ENCODE peak calls at places on chromosomes 6 and 20, in four cellular contexts. R is caudate nucleus, S is body of pancreas, Q is thoracic aorta. U is an unnamed sample.

GRCh38 chr20:37528442-37529213 is 952 bp upstream of the BLCAP start:
- DNase-seq in S (no peak), Q (no peak), R (no peak), U (no peak)

GRCh38 chr6:134663800-134664535 is 285.9 kb downstream of the ALDH8A1 start:
- DNase-seq in Q (no peak), S (no peak), R (no peak), U (no peak)

GRCh38 chr6:144106206-144106605 is 10.8 kb upstream of the SF3B5 start:
- DNase-seq in S (no peak), Q (no peak), R (no peak), U (no peak)

GRCh38 chr6:88517737-88518136 is 351.6 kb upstream of the CNR1 start:
- DNase-seq in S (no peak), Q (no peak), R (no peak), U (no peak)

GRCh38 chr6:31070711-31071197 is 41.6 kb downstream of the C6orf15 start:
- DNase-seq in Q (no peak), S (peak; percentile 57), R (peak; percentile 8), U (no peak)

GRCh38 chr20:11581271-11581670 is 336.4 kb upstream of the BTBD3 start:
- DNase-seq in Q (no peak), R (no peak), S (no peak), U (no peak)

GRCh38 chr20:32465092-32465900 is 107.2 kb downstream of the ASXL1 start:
- DNase-seq in R (no peak), Q (no peak), S (peak; percentile 84), U (no peak)

GRCh38 chr6:169722362-169723199 is 1.7 kb downstream of the PHF10 start:
- DNase-seq in R (no peak), Q (no peak), S (peak; percentile 53), U (no peak)

GRCh38 chr20:4064118-4064962 is 49.0 kb upstream of the RNF24 start:
- DNase-seq in Q (peak; percentile 74), S (peak; percentile 93), R (no peak), U (no peak)

GRCh38 chr20:43183526-43183925 is 6.2 kb downstream of the PTPRT start:
- DNase-seq in Q (no peak), S (no peak), R (no peak), U (no peak)

GRCh38 chr6:98041072-98041471 is 758.1 kb upstream of the MMS22L start:
- DNase-seq in Q (no peak), R (no peak), S (no peak), U (no peak)

GRCh38 chr6:73579389-73579788 is 58.6 kb upstream of the EEF1A1 start:
- DNase-seq in S (no peak), Q (no peak), R (peak; percentile 7), U (no peak)

GRCh38 chr6:12112540-12113189 is 100.6 kb downstream of the HIVEP1 start:
- DNase-seq in S (no peak), R (no peak), Q (no peak), U (no peak)

GRCh38 chr6:77880501-77880900 is 227.7 kb downstream of the MEI4 start:
- DNase-seq in R (no peak), S (no peak), Q (no peak), U (no peak)

GRCh38 chr6:43771210-43771857 is 1.3 kb downstream of the VEGFA start:
- DNase-seq in R (no peak), Q (no peak), S (peak; percentile 84), U (no peak)

GRCh38 chr6:63426844-63427243 is 107.1 kb upstream of the LGSN start:
- DNase-seq in S (peak; percentile 60), Q (no peak), R (no peak), U (no peak)

GRCh38 chr20:37163832-37164554 is 15.1 kb upstream of the RPN2 start:
- DNase-seq in R (no peak), S (no peak), Q (no peak), U (no peak)

GRCh38 chr20:11941593-11942261 is 24.0 kb downstream of the BTBD3 start:
- DNase-seq in S (no peak), R (no peak), Q (no peak), U (no peak)

GRCh38 chr20:16747291-16747811 is 807 bp upstream of the OTOR start:
- DNase-seq in Q (no peak), S (no peak), R (no peak), U (no peak)

GRCh38 chr6:9851541-9852380 is 563.1 kb downstream of the TFAP2A start:
- DNase-seq in R (no peak), Q (no peak), S (no peak), U (peak; percentile 64)

GRCh38 chr6:154382707-154383106 is 26.1 kb upstream of the IPCEF1 start:
- DNase-seq in Q (no peak), R (no peak), S (no peak), U (no peak)

GRCh38 chr6:105596284-105596755 is 193.4 kb upstream of the PREP start:
- DNase-seq in Q (no peak), S (no peak), R (no peak), U (peak; percentile 93)

GRCh38 chr6:137715589-137716045 is 151.4 kb upstream of the TNFAIP3 start:
- DNase-seq in Q (no peak), S (no peak), R (no peak), U (no peak)

GRCh38 chr6:34546551-34547321 is 9.4 kb downstream of the SPDEF start:
- DNase-seq in Q (no peak), R (no peak), S (peak; percentile 84), U (no peak)

GRCh38 chr20:36919715-36920333 is 31.7 kb downstream of the SAMHD1 start:
- DNase-seq in Q (no peak), S (no peak), R (no peak), U (no peak)

GRCh38 chr20:49323622-49324238 is 45.9 kb upstream of the ZNFX1 start:
- DNase-seq in Q (no peak), S (no peak), R (no peak), U (no peak)

GRCh38 chr6:143806282-143807102 is 36.6 kb upstream of the LTV1 start:
- DNase-seq in Q (no peak), R (no peak), S (no peak), U (no peak)

GRCh38 chr20:5090191-5090590 is 29.6 kb downstream of the PCNA start:
- DNase-seq in S (no peak), R (no peak), Q (no peak), U (no peak)

GRCh38 chr6:170091639-170092579 is 199.0 kb downstream of the DLL1 start:
- DNase-seq in S (no peak), R (no peak), Q (no peak), U (no peak)

GRCh38 chr6:70381436-70381786 is 31.9 kb upstream of the FAM135A start:
- DNase-seq in Q (no peak), R (no peak), S (no peak), U (no peak)

GRCh38 chr20:42857446-42857845 is 332.3 kb downstream of the PTPRT start:
- DNase-seq in Q (no peak), R (no peak), S (no peak), U (no peak)

GRCh38 chr20:35451295-35451694 is 4.1 kb upstream of the CEP250 start:
- DNase-seq in Q (no peak), S (no peak), R (no peak), U (peak; percentile 89)

GRCh38 chr6:42742116-42742894 is 3.6 kb downstream of the TBCC start:
- DNase-seq in R (no peak), Q (no peak), S (peak; percentile 10), U (peak; percentile 56)

GRCh38 chr20:38128691-38129090 is 36.4 kb downstream of the TGM2 start:
- DNase-seq in S (no peak), R (no peak), Q (no peak), U (no peak)

GRCh38 chr20:53512076-53512475 is 81.6 kb downstream of the ZNF217 start:
- DNase-seq in Q (no peak), R (no peak), S (no peak), U (no peak)

DNA sequence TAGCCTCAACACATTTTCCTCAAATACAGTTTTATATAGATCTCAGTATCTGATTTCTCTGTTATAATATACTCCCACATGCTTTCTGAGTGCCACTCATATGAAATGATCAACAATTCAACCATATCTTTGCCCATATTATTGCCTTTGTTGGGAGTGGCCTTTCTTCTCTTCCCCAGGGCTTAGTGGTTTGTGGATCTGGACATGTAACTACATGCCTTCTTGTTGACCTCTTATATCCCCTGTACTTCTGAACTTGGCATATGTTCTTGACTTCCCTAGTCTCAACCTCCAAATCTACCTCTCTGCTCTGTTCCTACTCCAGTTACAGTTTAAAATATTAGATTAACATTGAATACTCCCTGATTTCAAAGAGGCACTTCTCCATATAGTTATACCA is 34.3 kb upstream of the PRIM2 start:
- DNase-seq in R (no peak), S (no peak), Q (no peak), U (peak; percentile 27)
- H3K27ac ChIP-seq in R (no peak overlapping the region), S (no peak overlapping the region), Q (no peak overlapping the region), U (no peak overlapping the region)

GRCh38 chr6:129252377-129253071 is 369.6 kb downstream of the LAMA2 start:
- DNase-seq in R (no peak), Q (no peak), S (no peak), U (no peak)
- H3K27ac ChIP-seq in R (no peak overlapping the region), Q (no peak overlapping the region), S (no peak overlapping the region), U (no peak overlapping the region)

DNA sequence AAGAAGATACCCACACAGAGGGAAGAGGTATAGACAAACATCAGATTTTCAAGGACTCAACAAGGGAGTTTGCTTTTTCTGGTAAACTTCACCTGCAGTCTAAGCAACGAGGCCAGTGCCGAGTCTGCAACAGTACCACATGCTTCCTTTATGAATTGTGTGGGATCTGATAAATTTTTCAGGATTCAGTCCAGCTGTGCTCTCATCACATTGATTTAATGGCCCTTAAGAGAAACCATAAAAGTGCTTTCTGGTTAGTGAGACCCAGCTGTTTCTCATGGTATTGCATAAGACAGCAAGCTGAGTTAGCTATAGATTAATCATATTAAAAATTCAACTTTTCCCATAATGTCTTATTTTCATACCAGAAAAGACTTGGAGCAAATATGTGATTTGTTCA is 291.4 kb downstream of the CENPW start:
- DNase-seq in R (no peak), S (no peak), Q (no peak), U (no peak)
- H3K27ac ChIP-seq in R (no peak overlapping the region), S (no peak overlapping the region), Q (no peak overlapping the region), U (no peak overlapping the region)

DNA sequence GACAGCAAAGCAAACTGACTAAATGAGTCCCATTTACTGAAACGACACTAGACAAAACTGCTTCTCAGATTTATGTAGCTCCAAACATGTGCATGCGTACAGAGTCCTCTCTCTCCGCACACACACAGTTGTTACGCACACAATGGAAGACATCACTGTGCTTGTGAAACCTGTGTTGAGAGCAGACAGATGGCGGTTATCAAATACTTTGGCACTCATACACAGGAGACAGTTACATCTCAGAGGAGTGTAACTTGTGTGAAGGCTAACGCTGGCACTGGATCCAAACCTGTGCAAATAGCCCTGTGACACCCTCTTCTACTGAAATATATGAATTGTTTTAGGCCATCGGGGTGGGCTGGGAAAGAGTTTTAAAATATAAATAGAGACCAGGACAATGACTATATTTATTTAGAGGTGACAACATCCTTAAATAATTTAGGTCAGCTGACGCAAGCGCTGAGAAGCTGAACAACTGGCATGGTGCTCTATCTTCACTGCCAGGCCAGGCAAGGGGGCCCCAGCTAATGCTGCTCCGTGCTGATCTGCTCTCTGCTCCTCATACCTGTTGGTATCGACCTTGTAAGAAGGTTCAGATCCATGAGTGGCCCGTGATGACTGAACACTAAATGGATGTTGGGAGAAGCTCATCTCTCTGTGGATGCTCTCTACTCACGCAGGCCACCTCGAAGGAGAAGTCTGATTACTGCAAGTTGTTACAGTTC is 69.4 kb downstream of the FOXC1 start:
- DNase-seq in Q (no peak), R (no peak), S (no peak), U (no peak)
- H3K27ac ChIP-seq in Q (peak overlapping the region; percentile 37), R (no peak overlapping the region), S (no peak overlapping the region), U (no peak overlapping the region)

GRCh38 chr6:90495216-90495817 is 91.6 kb downstream of the MAP3K7 start:
- DNase-seq in S (no peak), R (no peak), Q (no peak), U (no peak)
- H3K27ac ChIP-seq in S (no peak overlapping the region), R (no peak overlapping the region), Q (no peak overlapping the region), U (no peak overlapping the region)

U was measured in epithelial cell of prostate.